ENCODE peak calls at places on chromosomes 6 and 20, in seven cellular contexts. V is psoas muscle, N is PC-3, B is PC-9, E is GM23338, H is stomach, X is hepatocyte. C is an unnamed sample. For H3K4me1, the result is how much of the 10 kb centered on the place peaks cover.

GRCh38 chr20:2838170-2838797 is 2.2 kb downstream of the PCED1A start:
- DNase-seq in V (no peak), N (no peak), B (no peak), E (no peak), H (no peak), X (no peak), C (no peak)

GRCh38 chr6:71473908-71474307 is 185.3 kb downstream of the OGFRL1 start:
- DNase-seq in V (peak), N (peak), B (no peak), E (no peak), H (no peak), X (peak), C (no peak)

GRCh38 chr6:155313602-155314091 is 637 bp downstream of the TFB1M start:
- DNase-seq in V (no peak), N (peak), B (no peak), E (no peak), H (no peak), X (peak), C (no peak)

GRCh38 chr6:56364482-56365313 is 117.3 kb upstream of the COL21A1 start:
- DNase-seq in V (no peak), N (peak), B (peak), E (no peak), H (no peak), X (no peak), C (no peak)

GRCh38 chr6:4128748-4129147 is 6.6 kb downstream of the ECI2 start:
- DNase-seq in V (no peak), N (peak), B (no peak), E (no peak), H (no peak), X (no peak), C (no peak)

GRCh38 chr6:11632795-11633511 is 95.4 kb downstream of the TMEM170B start:
- DNase-seq in V (no peak), N (peak), B (no peak), E (no peak), H (no peak), X (peak), C (no peak)

GRCh38 chr6:138442663-138443062 is 38.6 kb downstream of the HEBP2 start:
- DNase-seq in V (no peak), N (no peak), B (no peak), E (no peak), H (no peak), X (no peak), C (no peak)

GRCh38 chr6:710601-711571 is 17.9 kb upstream of the EXOC2 start:
- DNase-seq in V (peak), N (peak), B (no peak), E (peak), H (peak), X (peak), C (peak)

GRCh38 chr20:60340232-60340631 is 382.0 kb downstream of the CDH26 start:
- DNase-seq in V (no peak), N (no peak), B (no peak), E (no peak), H (no peak), X (no peak), C (no peak)

GRCh38 chr6:167761794-167762258 is 64.9 kb upstream of the AFDN start:
- DNase-seq in V (no peak), N (no peak), B (no peak), E (no peak), H (no peak), X (no peak), C (no peak)

GRCh38 chr6:112228480-112229332 is 25.7 kb downstream of the LAMA4 start:
- DNase-seq in V (no peak), N (no peak), B (no peak), E (no peak), H (no peak), X (no peak), C (no peak)

GRCh38 chr6:3231213-3232016 is 4.0 kb upstream of the TUBB2B start:
- DNase-seq in V (peak), N (peak), B (no peak), E (peak), H (peak), X (peak), C (no peak)

GRCh38 chr20:39146394-39146793 is 184.2 kb downstream of the DHX35 start:
- DNase-seq in V (no peak), N (no peak), B (no peak), E (peak), H (no peak), X (no peak), C (no peak)

GRCh38 chr6:135667694-135668455 is 170.3 kb upstream of the AHI1 start:
- DNase-seq in V (peak), N (peak), B (no peak), E (peak), H (no peak), X (no peak), C (no peak)

GRCh38 chr6:133418108-133418507 is 177.0 kb downstream of the EYA4 start:
- DNase-seq in V (no peak), N (no peak), B (no peak), E (no peak), H (no peak), X (no peak), C (no peak)

GRCh38 chr20:34445177-34446065 is 70.8 kb upstream of the DYNLRB1 start:
- DNase-seq in V (no peak), N (no peak), B (no peak), E (no peak), H (no peak), X (no peak), C (no peak)

GRCh38 chr20:59403261-59403961 is 103.0 kb downstream of the EDN3 start:
- DNase-seq in V (peak), N (peak), B (no peak), E (peak), H (peak), X (peak), C (peak)

GRCh38 chr6:133814235-133814634 is 74.7 kb upstream of the TCF21 start:
- DNase-seq in V (no peak), N (no peak), B (no peak), E (no peak), H (no peak), X (no peak), C (no peak)

GRCh38 chr6:19838442-19839236 is 1.5 kb downstream of the ID4 start:
- DNase-seq in V (peak), N (peak), B (peak), E (peak), H (peak), X (peak), C (no peak)

GRCh38 chr20:56689852-56690485 is 60.9 kb downstream of the TFAP2C start:
- DNase-seq in V (no peak), N (peak), B (peak), E (no peak), H (no peak), X (no peak), C (no peak)

GRCh38 chr6:8074213-8074612 is 10.0 kb upstream of the BLOC1S5 start:
- DNase-seq in V (no peak), N (no peak), B (no peak), E (no peak), H (no peak), X (no peak), C (no peak)
- H3K4me3 ChIP-seq in V (no peak), N (no peak), B (no peak), E (no peak), H (no peak), X (no peak), C (no peak)

GRCh38 chr6:33955566-33955965 is 151.8 kb upstream of the MLN start:
- DNase-seq in V (no peak), N (no peak), B (no peak), E (no peak), H (no peak), X (no peak), C (no peak)
- H3K27ac ChIP-seq in V (no peak), N (no peak), B (no peak), E (no peak), H (no peak), X (no peak), C (no peak)

DNA sequence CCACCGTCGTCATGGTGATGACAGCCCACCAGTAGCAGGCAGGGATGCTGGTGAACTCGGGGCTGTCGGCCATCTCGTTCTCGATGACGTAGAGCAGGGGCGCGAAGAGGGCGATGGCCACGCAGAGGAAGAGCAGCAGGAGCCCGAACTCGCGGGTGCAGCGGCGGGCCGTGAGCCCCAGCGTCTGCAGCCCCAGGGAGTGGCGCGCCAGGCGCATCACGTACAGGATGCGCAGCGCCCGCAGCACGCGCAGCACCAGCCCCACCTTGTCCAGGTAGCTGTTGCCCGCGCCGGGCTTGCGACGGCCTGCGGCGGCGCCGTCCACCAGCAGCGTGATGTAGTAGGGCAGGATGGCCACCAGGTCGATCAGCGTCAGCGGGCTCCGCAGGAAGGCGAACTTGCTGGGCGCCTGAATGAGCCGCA is 18.6 kb downstream of the KCNG1 start:
- DNase-seq in V (no peak), N (no peak), B (no peak), E (peak), H (no peak), X (no peak), C (no peak)
- H3K4me1 ChIP-seq in V (under half), N (under half), B (under half), E (under half), H (under half), X (under half), C (under half)

GRCh38 chr20:237479-237878 is 10.4 kb downstream of the DEFB129 start:
- DNase-seq in V (no peak), N (no peak), B (no peak), E (no peak), H (no peak), X (no peak), C (no peak)
- H3K4me3 ChIP-seq in V (no peak), N (no peak), B (no peak), E (no peak), H (no peak), X (no peak), C (no peak)

DNA sequence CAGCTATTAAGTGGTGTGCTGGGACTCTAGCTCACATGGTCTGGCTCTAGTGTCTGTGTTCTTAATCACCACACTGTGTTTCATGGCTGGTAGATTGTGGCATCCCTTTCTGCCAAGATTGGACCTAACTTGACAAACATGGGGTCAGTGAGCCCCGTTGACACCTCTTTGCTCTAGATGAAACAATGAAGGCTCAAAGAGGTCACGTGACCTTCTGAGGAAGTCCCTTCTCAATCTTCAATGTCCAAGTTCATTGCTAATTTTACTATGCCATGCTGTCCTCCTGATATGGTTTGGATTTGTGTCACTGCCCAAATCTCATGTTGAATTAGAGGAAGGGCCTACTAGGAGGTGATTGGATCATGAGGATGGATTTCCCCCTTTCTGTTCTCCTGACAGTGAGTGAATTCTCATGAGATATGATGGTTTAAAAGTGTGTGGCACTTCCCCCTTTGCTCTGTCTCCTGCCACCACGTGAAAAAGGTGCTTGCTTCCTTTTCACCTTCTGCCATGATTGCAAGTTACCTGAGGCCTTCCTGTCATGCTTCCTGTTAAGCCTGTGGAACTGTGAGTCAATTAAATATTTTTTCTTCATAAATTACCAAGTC is 177.8 kb upstream of the MYLIP start:
- DNase-seq in V (no peak), N (no peak), B (no peak), E (no peak), H (no peak), X (no peak), C (no peak)
- H3K27ac ChIP-seq in V (no peak), N (no peak), B (no peak), E (no peak), H (no peak), X (no peak), C (no peak)

GRCh38 chr6:159982726-159983506 is 14.0 kb downstream of the IGF2R start:
- DNase-seq in V (no peak), N (no peak), B (no peak), E (no peak), H (no peak), X (no peak), C (no peak)

GRCh38 chr6:159981591-159982245 is 12.8 kb downstream of the IGF2R start:
- DNase-seq in V (peak), N (no peak), B (no peak), E (no peak), H (peak), X (no peak), C (peak)

GRCh38 chr6:159985296-159985940 is 16.5 kb downstream of the IGF2R start:
- DNase-seq in V (no peak), N (no peak), B (no peak), E (no peak), H (no peak), X (no peak), C (no peak)

GRCh38 chr6:159983641-159984080 is 14.8 kb downstream of the IGF2R start:
- DNase-seq in V (no peak), N (no peak), B (no peak), E (no peak), H (no peak), X (no peak), C (no peak)

DNA sequence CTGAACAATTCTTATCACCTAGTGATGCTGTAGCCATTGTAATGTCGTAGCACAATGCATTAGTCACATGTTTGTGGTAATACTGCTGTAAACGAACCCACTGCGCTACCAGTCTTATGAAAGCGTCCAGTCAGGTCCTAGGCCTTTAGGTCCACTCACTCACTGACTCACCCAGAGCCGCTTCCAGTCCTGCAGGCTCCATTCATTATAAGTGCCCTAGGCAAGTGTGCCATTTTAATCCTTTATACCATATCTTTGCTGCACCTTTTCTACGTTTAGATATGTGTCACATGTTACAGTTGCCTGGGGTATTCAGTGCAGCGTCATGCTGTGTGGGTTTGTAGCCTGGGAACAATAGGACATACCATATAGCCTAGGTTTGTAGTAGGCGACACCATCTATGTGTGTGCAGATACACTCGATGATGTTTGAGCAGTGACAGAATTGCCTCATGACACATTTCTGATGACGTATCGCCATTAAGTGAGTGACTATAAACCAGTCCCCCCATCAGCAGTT is 15.4 kb downstream of the IGF2R start:
- DNase-seq in V (no peak), N (peak), B (peak), E (no peak), H (no peak), X (no peak), C (no peak)
- H3K4me1 ChIP-seq in V (half or more), N (under half), B (under half), E (under half), H (half or more), X (under half), C (half or more)

GRCh38 chr20:36091561-36092423 is 62.7 kb upstream of the EPB41L1 start:
- DNase-seq in V (no peak), N (peak), B (no peak), E (peak), H (no peak), X (no peak), C (no peak)
- H3K4me3 ChIP-seq in V (peak), N (peak), B (peak), E (peak), H (peak), X (peak), C (no peak)

C was measured in effector memory CD4-positive, alpha-beta T cell.